ENCODE peak calls at places on chromosome 14, in six cellular contexts. One of them, this sample, is unnamed.

GRCh38 chr14:68791078-68791983 is 1.5 kb downstream of the ZFP36L1 start:
- DNase-seq in GM04504: no peak
- DNase-seq in psoas muscle: no peak
- DNase-seq in suprapubic skin: peak
- DNase-seq in activated CD4-positive, alpha-beta T cell treated with anti-CD3 and anti-CD28 coated beads, Interleukin-2, amount 50 U/mL, for 4 hours: no peak
- DNase-seq in fibroblast of the aortic adventitia: peak
- DNase-seq in this sample: no peak

GRCh38 chr14:88866305-88866704 is 41.9 kb downstream of the TTC8 start:
- DNase-seq in suprapubic skin: no peak
- DNase-seq in fibroblast of the aortic adventitia: no peak
- DNase-seq in GM04504: no peak
- DNase-seq in psoas muscle: no peak
- DNase-seq in activated CD4-positive, alpha-beta T cell treated with anti-CD3 and anti-CD28 coated beads, Interleukin-2, amount 50 U/mL, for 4 hours: no peak
- DNase-seq in this sample: no peak

GRCh38 chr14:82546401-82546800 is 1012.7 kb upstream of the SEL1L start:
- DNase-seq in GM04504: no peak
- DNase-seq in activated CD4-positive, alpha-beta T cell treated with anti-CD3 and anti-CD28 coated beads, Interleukin-2, amount 50 U/mL, for 4 hours: no peak
- DNase-seq in suprapubic skin: no peak
- DNase-seq in psoas muscle: no peak
- DNase-seq in fibroblast of the aortic adventitia: no peak
- DNase-seq in this sample: no peak

GRCh38 chr14:22231022-22231421 is 358.0 kb downstream of the DAD1 start:
- DNase-seq in fibroblast of the aortic adventitia: no peak
- DNase-seq in psoas muscle: no peak
- DNase-seq in activated CD4-positive, alpha-beta T cell treated with anti-CD3 and anti-CD28 coated beads, Interleukin-2, amount 50 U/mL, for 4 hours: no peak
- DNase-seq in suprapubic skin: no peak
- DNase-seq in GM04504: no peak
- DNase-seq in this sample: no peak

GRCh38 chr14:100619382-100620305 is 32.4 kb upstream of the BEGAIN start:
- DNase-seq in suprapubic skin: peak
- DNase-seq in fibroblast of the aortic adventitia: no peak
- DNase-seq in activated CD4-positive, alpha-beta T cell treated with anti-CD3 and anti-CD28 coated beads, Interleukin-2, amount 50 U/mL, for 4 hours: no peak
- DNase-seq in GM04504: no peak
- DNase-seq in psoas muscle: no peak
- DNase-seq in this sample: no peak

GRCh38 chr14:94139006-94139405 is 9.6 kb upstream of the IFI27L2 start:
- DNase-seq in psoas muscle: no peak
- DNase-seq in suprapubic skin: no peak
- DNase-seq in activated CD4-positive, alpha-beta T cell treated with anti-CD3 and anti-CD28 coated beads, Interleukin-2, amount 50 U/mL, for 4 hours: no peak
- DNase-seq in fibroblast of the aortic adventitia: no peak
- DNase-seq in GM04504: no peak
- DNase-seq in this sample: no peak

GRCh38 chr14:68364823-68365222 is 428.0 kb downstream of the ZFP36L1 start:
- DNase-seq in psoas muscle: no peak
- DNase-seq in activated CD4-positive, alpha-beta T cell treated with anti-CD3 and anti-CD28 coated beads, Interleukin-2, amount 50 U/mL, for 4 hours: no peak
- DNase-seq in fibroblast of the aortic adventitia: no peak
- DNase-seq in GM04504: no peak
- DNase-seq in suprapubic skin: no peak
- DNase-seq in this sample: no peak

GRCh38 chr14:60094306-60094897 is 2.7 kb downstream of the PCNX4 start:
- DNase-seq in fibroblast of the aortic adventitia: peak
- DNase-seq in psoas muscle: no peak
- DNase-seq in GM04504: no peak
- DNase-seq in activated CD4-positive, alpha-beta T cell treated with anti-CD3 and anti-CD28 coated beads, Interleukin-2, amount 50 U/mL, for 4 hours: no peak
- DNase-seq in suprapubic skin: no peak
- DNase-seq in this sample: peak

GRCh38 chr14:38208825-38209562 is 1.3 kb downstream of the SSTR1 start:
- DNase-seq in psoas muscle: peak
- DNase-seq in suprapubic skin: no peak
- DNase-seq in fibroblast of the aortic adventitia: peak
- DNase-seq in activated CD4-positive, alpha-beta T cell treated with anti-CD3 and anti-CD28 coated beads, Interleukin-2, amount 50 U/mL, for 4 hours: no peak
- DNase-seq in GM04504: peak
- DNase-seq in this sample: no peak

This sample was measured in RWPE1.